ENCODE peak calls at places on chromosome 4, in eight cellular contexts. L, M, U, H, G, R, I and P are unnamed samples.

GRCh38 chr4:113057891-113058290 is 8.4 kb downstream of the ANK2 start:
- DNase-seq in U (peak; percentile 93), G (peak; percentile 13), L (no peak), R (no peak), H (no peak), M (no peak), I (peak; percentile 74), P (no peak)

GRCh38 chr4:1113311-1114009 is at the start of gene RNF212:
- DNase-seq in G (peak; percentile 6), L (peak; percentile 50), H (no peak), M (no peak), U (no peak), I (peak; percentile 38), R (peak; percentile 63), P (peak; percentile 32)

GRCh38 chr4:1210971-1211370 is 38.0 kb downstream of the CTBP1 start:
- DNase-seq in U (no peak), R (peak; percentile 23), G (no peak), H (no peak), L (no peak), M (peak; percentile 76), I (no peak), P (no peak)

GRCh38 chr4:55609393-55609821 is 17.4 kb upstream of the PDCL2 start:
- DNase-seq in L (no peak), U (peak; percentile 20), R (no peak), G (peak; percentile 29), M (no peak), I (no peak), H (no peak), P (peak; percentile 33)

GRCh38 chr4:86004030-86004429 is 355.8 kb downstream of the MAPK10 start:
- DNase-seq in U (no peak), H (no peak), R (no peak), G (no peak), M (no peak), L (no peak), I (no peak), P (no peak)

GRCh38 chr4:4618846-4619245 is 77.0 kb upstream of the STX18 start:
- DNase-seq in G (peak; percentile 42), R (no peak), I (no peak), M (no peak), U (no peak), L (no peak), H (no peak), P (no peak)

GRCh38 chr4:6909970-6910339 is 329 bp downstream of the TBC1D14 start:
- DNase-seq in U (no peak), L (peak; percentile 55), G (no peak), R (peak; percentile 70), H (no peak), I (no peak), M (peak; percentile 80), P (no peak)

GRCh38 chr4:25863906-25864418 is 1.2 kb upstream of the SEL1L3 start:
- DNase-seq in U (no peak), H (no peak), L (no peak), M (no peak), G (no peak), R (peak; percentile 61), I (no peak), P (no peak)

GRCh38 chr4:36255575-36255974 is 11.3 kb upstream of the ARAP2 start:
- DNase-seq in R (no peak), G (no peak), I (peak; percentile 30), L (peak; percentile 92), M (no peak), U (peak; percentile 85), H (peak; percentile 32), P (no peak)